ENCODE peak calls at places on chromosomes 16 and 17, in five cellular contexts. One of them, this sample, is unnamed.

GRCh38 chr17:46930083-46930482 is 7.1 kb downstream of the GOSR2 start:
- DNase-seq in T follicular helper cell: no peak
- DNase-seq in lung microvascular endothelial cell: no peak
- DNase-seq in mesothelial cell of epicardium: no peak
- DNase-seq in NCI-H1092 treated with DMSO at 0.1 percent for 48 hours: no peak
- DNase-seq in this sample: no peak

GRCh38 chr16:57993897-57994296 is 6.6 kb downstream of the ZNF319 start:
- DNase-seq in mesothelial cell of epicardium: no peak
- DNase-seq in lung microvascular endothelial cell: no peak
- DNase-seq in T follicular helper cell: no peak
- DNase-seq in NCI-H1092 treated with DMSO at 0.1 percent for 48 hours: no peak
- DNase-seq in this sample: no peak

GRCh38 chr16:10153993-10154788 is 28.0 kb downstream of the GRIN2A start:
- DNase-seq in T follicular helper cell: no peak
- DNase-seq in lung microvascular endothelial cell: no peak
- DNase-seq in mesothelial cell of epicardium: no peak
- DNase-seq in NCI-H1092 treated with DMSO at 0.1 percent for 48 hours: no peak
- DNase-seq in this sample: no peak

GRCh38 chr16:51143166-51143565 is 7.9 kb downstream of the SALL1 start:
- DNase-seq in mesothelial cell of epicardium: no peak
- DNase-seq in NCI-H1092 treated with DMSO at 0.1 percent for 48 hours: no peak
- DNase-seq in lung microvascular endothelial cell: no peak
- DNase-seq in T follicular helper cell: no peak
- DNase-seq in this sample: no peak

GRCh38 chr16:19168173-19169080 is at the start of gene SYT17:
- DNase-seq in lung microvascular endothelial cell: peak; percentile 32
- DNase-seq in NCI-H1092 treated with DMSO at 0.1 percent for 48 hours: peak; percentile 76
- DNase-seq in T follicular helper cell: no peak
- DNase-seq in mesothelial cell of epicardium: peak; percentile 45
- DNase-seq in this sample: peak; percentile 14

GRCh38 chr16:65392831-65393565 is 271.1 kb upstream of the CDH11 start:
- DNase-seq in T follicular helper cell: no peak
- DNase-seq in lung microvascular endothelial cell: no peak
- DNase-seq in mesothelial cell of epicardium: no peak
- DNase-seq in NCI-H1092 treated with DMSO at 0.1 percent for 48 hours: no peak
- DNase-seq in this sample: no peak

GRCh38 chr17:2982854-2983636 is 80.4 kb downstream of the OR1D5 start:
- DNase-seq in mesothelial cell of epicardium: peak; percentile 9
- DNase-seq in T follicular helper cell: no peak
- DNase-seq in lung microvascular endothelial cell: peak; percentile 14
- DNase-seq in NCI-H1092 treated with DMSO at 0.1 percent for 48 hours: peak; percentile 44
- DNase-seq in this sample: no peak

GRCh38 chr17:82608816-82609215 is 39.4 kb downstream of the WDR45B start:
- DNase-seq in T follicular helper cell: no peak
- DNase-seq in NCI-H1092 treated with DMSO at 0.1 percent for 48 hours: no peak
- DNase-seq in lung microvascular endothelial cell: no peak
- DNase-seq in mesothelial cell of epicardium: no peak
- DNase-seq in this sample: no peak

GRCh38 chr16:86103320-86103719 is 204.4 kb downstream of the IRF8 start:
- DNase-seq in T follicular helper cell: no peak
- DNase-seq in mesothelial cell of epicardium: no peak
- DNase-seq in NCI-H1092 treated with DMSO at 0.1 percent for 48 hours: no peak
- DNase-seq in lung microvascular endothelial cell: no peak
- DNase-seq in this sample: no peak

GRCh38 chr17:9367186-9367585 is 208.4 kb downstream of the STX8 start:
- DNase-seq in NCI-H1092 treated with DMSO at 0.1 percent for 48 hours: no peak
- DNase-seq in mesothelial cell of epicardium: no peak
- DNase-seq in lung microvascular endothelial cell: no peak
- DNase-seq in T follicular helper cell: no peak
- DNase-seq in this sample: peak; percentile 25

GRCh38 chr16:68743664-68744063 is 6.6 kb downstream of the CDH1 start:
- DNase-seq in mesothelial cell of epicardium: no peak
- DNase-seq in lung microvascular endothelial cell: no peak
- DNase-seq in T follicular helper cell: no peak
- DNase-seq in NCI-H1092 treated with DMSO at 0.1 percent for 48 hours: no peak
- DNase-seq in this sample: no peak

GRCh38 chr17:42224651-42225050 is 30.4 kb upstream of the GHDC start:
- DNase-seq in mesothelial cell of epicardium: no peak
- DNase-seq in NCI-H1092 treated with DMSO at 0.1 percent for 48 hours: no peak
- DNase-seq in T follicular helper cell: no peak
- DNase-seq in lung microvascular endothelial cell: no peak
- DNase-seq in this sample: no peak

GRCh38 chr16:27427538-27427937 is 25.6 kb downstream of the IL21R start:
- DNase-seq in lung microvascular endothelial cell: no peak
- DNase-seq in T follicular helper cell: no peak
- DNase-seq in mesothelial cell of epicardium: peak; percentile 19
- DNase-seq in NCI-H1092 treated with DMSO at 0.1 percent for 48 hours: no peak
- DNase-seq in this sample: no peak

GRCh38 chr16:3030872-3031212 is 5.9 kb downstream of the BICDL2 start:
- DNase-seq in NCI-H1092 treated with DMSO at 0.1 percent for 48 hours: no peak
- DNase-seq in T follicular helper cell: no peak
- DNase-seq in mesothelial cell of epicardium: no peak
- DNase-seq in lung microvascular endothelial cell: no peak
- DNase-seq in this sample: no peak

GRCh38 chr16:22844426-22844825 is 30.5 kb downstream of the HS3ST2 start:
- DNase-seq in T follicular helper cell: no peak
- DNase-seq in mesothelial cell of epicardium: no peak
- DNase-seq in NCI-H1092 treated with DMSO at 0.1 percent for 48 hours: no peak
- DNase-seq in lung microvascular endothelial cell: no peak
- DNase-seq in this sample: no peak

GRCh38 chr17:28811594-28812135 is 30.9 kb downstream of the FAM222B start:
- DNase-seq in NCI-H1092 treated with DMSO at 0.1 percent for 48 hours: peak; percentile 49
- DNase-seq in lung microvascular endothelial cell: peak; percentile 48
- DNase-seq in T follicular helper cell: no peak
- DNase-seq in mesothelial cell of epicardium: no peak
- DNase-seq in this sample: peak; percentile 62

GRCh38 chr17:64492481-64493109 is 4.3 kb downstream of the POLG2 start:
- DNase-seq in NCI-H1092 treated with DMSO at 0.1 percent for 48 hours: no peak
- DNase-seq in mesothelial cell of epicardium: no peak
- DNase-seq in lung microvascular endothelial cell: peak; percentile 32
- DNase-seq in T follicular helper cell: peak; percentile 31
- DNase-seq in this sample: peak; percentile 65

GRCh38 chr17:75738218-75738802 is 17.1 kb downstream of the ITGB4 start:
- DNase-seq in mesothelial cell of epicardium: no peak
- DNase-seq in T follicular helper cell: no peak
- DNase-seq in lung microvascular endothelial cell: peak; percentile 40
- DNase-seq in NCI-H1092 treated with DMSO at 0.1 percent for 48 hours: no peak
- DNase-seq in this sample: no peak

GRCh38 chr16:31409433-31409832 is 16.3 kb downstream of the ITGAD start:
- DNase-seq in mesothelial cell of epicardium: no peak
- DNase-seq in NCI-H1092 treated with DMSO at 0.1 percent for 48 hours: no peak
- DNase-seq in T follicular helper cell: no peak
- DNase-seq in lung microvascular endothelial cell: no peak
- DNase-seq in this sample: peak; percentile 6

GRCh38 chr16:77290451-77291110 is 91.4 kb downstream of the SYCE1L start:
- DNase-seq in mesothelial cell of epicardium: no peak
- DNase-seq in T follicular helper cell: no peak
- DNase-seq in lung microvascular endothelial cell: peak; percentile 28
- DNase-seq in NCI-H1092 treated with DMSO at 0.1 percent for 48 hours: peak; percentile 63
- DNase-seq in this sample: peak; percentile 43

GRCh38 chr17:74147436-74147835 is 56.0 kb upstream of the RPL38 start:
- DNase-seq in T follicular helper cell: no peak
- DNase-seq in mesothelial cell of epicardium: peak; percentile 22
- DNase-seq in NCI-H1092 treated with DMSO at 0.1 percent for 48 hours: no peak
- DNase-seq in lung microvascular endothelial cell: no peak
- DNase-seq in this sample: no peak

GRCh38 chr17:33562792-33563191 is 269.7 kb upstream of the ASIC2 start:
- DNase-seq in T follicular helper cell: no peak
- DNase-seq in lung microvascular endothelial cell: no peak
- DNase-seq in mesothelial cell of epicardium: no peak
- DNase-seq in NCI-H1092 treated with DMSO at 0.1 percent for 48 hours: no peak
- DNase-seq in this sample: no peak

GRCh38 chr17:29589524-29590260 is at the start of gene GIT1:
- DNase-seq in NCI-H1092 treated with DMSO at 0.1 percent for 48 hours: peak; percentile 80
- DNase-seq in lung microvascular endothelial cell: peak; percentile 92
- DNase-seq in T follicular helper cell: peak; percentile 76
- DNase-seq in mesothelial cell of epicardium: peak; percentile 83
- DNase-seq in this sample: peak; percentile 87

GRCh38 chr17:50502643-50502990 is 5.6 kb upstream of the MYCBPAP start:
- DNase-seq in T follicular helper cell: no peak
- DNase-seq in lung microvascular endothelial cell: no peak
- DNase-seq in NCI-H1092 treated with DMSO at 0.1 percent for 48 hours: no peak
- DNase-seq in mesothelial cell of epicardium: no peak
- DNase-seq in this sample: no peak

GRCh38 chr16:70433456-70434103 is 5.3 kb downstream of the ST3GAL2 start:
- DNase-seq in mesothelial cell of epicardium: no peak
- DNase-seq in T follicular helper cell: no peak
- DNase-seq in NCI-H1092 treated with DMSO at 0.1 percent for 48 hours: no peak
- DNase-seq in lung microvascular endothelial cell: peak; percentile 32
- DNase-seq in this sample: peak; percentile 88

GRCh38 chr17:73126716-73127473 is 34.4 kb upstream of the SLC39A11 start:
- DNase-seq in T follicular helper cell: no peak
- DNase-seq in mesothelial cell of epicardium: no peak
- DNase-seq in NCI-H1092 treated with DMSO at 0.1 percent for 48 hours: no peak
- DNase-seq in lung microvascular endothelial cell: no peak
- DNase-seq in this sample: no peak

GRCh38 chr17:336110-337021 is 16.2 kb downstream of the RPH3AL start:
- DNase-seq in NCI-H1092 treated with DMSO at 0.1 percent for 48 hours: peak; percentile 14
- DNase-seq in T follicular helper cell: no peak
- DNase-seq in lung microvascular endothelial cell: peak; percentile 45
- DNase-seq in mesothelial cell of epicardium: peak; percentile 76
- DNase-seq in this sample: peak; percentile 41